ENCODE peak calls at places on chromosomes 1 and 21, in five cellular contexts. Q is lower lobe of right lung, J is AG04449, X is H7, V is GM23248. P is an unnamed sample.

GRCh38 chr1:202162049-202162417 is 1.6 kb upstream of the PTPN7 start:
- DNase-seq in J (no peak), V (no peak), Q (no peak), X (no peak), P (no peak)

GRCh38 chr1:212669102-212669501 is 30.5 kb downstream of the BATF3 start:
- DNase-seq in V (peak), Q (no peak), J (no peak), X (peak), P (no peak)

GRCh38 chr1:206612129-206612876 is at the start of gene EIF2D:
- DNase-seq in Q (peak), X (peak), J (no peak), V (peak), P (peak)

GRCh38 chr1:22592051-22592450 is 28.8 kb downstream of the EPHA8 start:
- DNase-seq in V (no peak), Q (no peak), J (no peak), X (no peak), P (no peak)

GRCh38 chr1:207355513-207356295 is 34.2 kb downstream of the CD55 start:
- DNase-seq in X (no peak), Q (no peak), J (no peak), V (no peak), P (no peak)

GRCh38 chr1:156547434-156547833 is 24.9 kb downstream of the IQGAP3 start:
- DNase-seq in X (no peak), J (no peak), Q (no peak), V (no peak), P (no peak)

GRCh38 chr1:161486806-161487482 is 18.3 kb upstream of the FCGR2A start:
- DNase-seq in Q (no peak), X (peak), V (peak), J (no peak), P (no peak)

GRCh38 chr1:224123136-224123535 is 9.2 kb downstream of the FBXO28 start:
- DNase-seq in X (no peak), Q (no peak), J (no peak), V (no peak), P (no peak)

GRCh38 chr1:54220004-54220811 is 20.2 kb downstream of the MRPL37 start:
- DNase-seq in X (no peak), V (peak), Q (peak), J (no peak), P (no peak)

GRCh38 chr1:227942021-227942715 is 5.6 kb downstream of the WNT9A start:
- DNase-seq in V (no peak), J (no peak), Q (no peak), X (peak), P (no peak)

GRCh38 chr1:29156543-29157268 is 25.0 kb downstream of the SRSF4 start:
- DNase-seq in Q (no peak), J (no peak), X (no peak), V (no peak), P (no peak)

GRCh38 chr1:150995896-150996295 is 10.8 kb downstream of the MINDY1 start:
- DNase-seq in Q (no peak), J (no peak), V (peak), X (peak), P (no peak)

GRCh38 chr1:59013276-59013927 is 229.6 kb upstream of the JUN start:
- DNase-seq in V (peak), J (no peak), X (peak), Q (no peak), P (no peak)
- H3K4me3 ChIP-seq in V (peak), J (no peak), X (no peak), Q (peak), P (peak)

GRCh38 chr1:209577346-209577745 is 6.2 kb upstream of the CAMK1G start:
- DNase-seq in Q (no peak), J (no peak), V (peak), X (no peak), P (no peak)

GRCh38 chr1:209576798-209577197 is 6.7 kb upstream of the CAMK1G start:
- DNase-seq in X (peak), Q (peak), J (no peak), V (peak), P (no peak)

GRCh38 chr1:209583408-209583807 is at the start of gene CAMK1G:
- DNase-seq in V (peak), J (peak), Q (no peak), X (peak), P (no peak)

GRCh38 chr1:209584186-209584776 is 767 bp downstream of the CAMK1G start:
- DNase-seq in V (no peak), X (peak), J (no peak), Q (no peak), P (no peak)

GRCh38 chr1:209580577-209580976 is 2.9 kb upstream of the CAMK1G start:
- DNase-seq in J (no peak), X (no peak), Q (no peak), V (peak), P (no peak)
- H3K4me3 ChIP-seq in J (no peak), X (no peak), Q (no peak), V (no peak), P (no peak)

GRCh38 chr1:47608296-47608875 is 170.5 kb downstream of the FOXD2 start:
- DNase-seq in V (no peak), J (no peak), X (no peak), Q (no peak), P (peak)
- H3K4me3 ChIP-seq in V (no peak), J (no peak), X (no peak), Q (no peak), P (no peak)

GRCh38 chr1:45032833-45033232 is 20.8 kb downstream of the UROD start:
- DNase-seq in Q (no peak), X (no peak), V (no peak), J (no peak), P (peak)
- H3K4me3 ChIP-seq in Q (no peak), X (no peak), V (no peak), J (no peak), P (no peak)

DNA sequence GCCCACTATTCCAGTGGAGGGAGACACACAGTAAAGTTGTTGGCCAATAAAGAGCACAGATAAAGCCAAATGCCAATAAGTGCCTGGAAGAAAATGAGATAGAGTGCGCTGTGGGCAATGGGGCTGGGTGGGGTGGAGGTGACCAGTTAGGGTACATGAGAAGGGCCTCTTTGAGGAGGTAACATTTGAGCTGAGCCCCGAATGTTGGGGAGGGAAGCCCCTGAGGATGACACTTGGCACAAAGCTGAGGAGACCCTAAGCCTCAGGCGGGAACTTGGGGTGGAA is 979 bp downstream of the S100A9 start:
- DNase-seq in J (no peak), Q (no peak), X (no peak), V (no peak), P (peak)
- H3K4me3 ChIP-seq in J (no peak), Q (peak), X (no peak), V (no peak), P (peak)

GRCh38 chr1:231161711-231162299 is at the start of gene TRIM67:
- DNase-seq in V (no peak), Q (no peak), X (peak), J (no peak), P (peak)
- H3K4me3 ChIP-seq in V (peak), Q (peak), X (peak), J (peak), P (peak)

DNA sequence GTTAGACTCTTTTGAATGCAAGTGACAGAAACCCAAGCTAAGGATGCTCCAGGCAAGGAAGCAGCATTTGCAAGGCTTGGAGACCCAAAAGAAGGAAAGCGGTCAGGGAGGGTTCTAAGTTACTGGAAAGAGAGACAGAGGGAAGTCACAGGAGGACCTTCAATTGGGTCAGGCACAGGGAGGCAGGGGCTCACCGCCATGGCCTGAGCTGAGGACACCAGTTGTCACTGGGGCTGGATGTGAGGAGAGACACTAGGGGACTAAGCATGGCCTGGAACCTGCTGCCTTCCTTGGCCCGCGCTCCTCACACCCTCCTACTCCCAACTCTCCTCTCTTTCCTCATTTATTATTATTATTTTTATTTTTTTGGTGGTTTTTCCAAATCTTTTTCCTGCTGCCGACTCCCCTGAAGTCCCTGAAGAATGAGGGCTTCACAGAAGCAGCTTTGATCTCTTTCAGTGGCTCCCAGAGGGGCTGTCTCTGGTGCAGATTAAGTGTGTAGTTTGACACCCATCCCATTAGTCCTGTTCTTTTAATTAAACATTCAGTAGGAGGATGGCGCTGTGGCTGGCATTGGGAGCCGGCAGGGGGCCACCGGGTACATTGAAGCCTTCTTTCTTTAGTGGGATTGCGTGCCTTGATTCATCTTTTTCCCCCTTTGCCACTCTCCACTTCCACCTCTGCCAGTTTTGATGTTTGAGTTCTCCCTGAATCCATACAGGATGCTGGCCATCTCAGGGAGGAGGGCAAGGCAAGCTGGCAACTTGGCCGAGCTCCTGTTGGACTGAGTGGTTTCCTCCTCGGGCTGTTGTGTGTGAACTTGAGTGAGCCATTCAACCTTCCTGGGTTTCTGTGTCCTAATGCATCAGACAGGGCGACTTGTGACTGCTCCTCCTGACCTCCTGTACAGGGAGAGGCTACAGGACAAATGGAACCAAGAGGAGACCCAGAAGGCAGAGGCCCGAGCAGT is 59.3 kb downstream of the MDM4 start:
- DNase-seq in X (no peak), V (no peak), J (no peak), Q (no peak), P (no peak)
- H3K4me3 ChIP-seq in X (no peak), V (no peak), J (no peak), Q (no peak), P (no peak)

GRCh38 chr21:15627823-15628222 is 102.0 kb upstream of the USP25 start:
- DNase-seq in Q (no peak), V (no peak), J (no peak), X (no peak), P (no peak)
- H3K4me3 ChIP-seq in Q (no peak), V (no peak), J (no peak), X (no peak), P (no peak)

GRCh38 chr1:152109998-152110294 is 5.3 kb downstream of the TCHH start:
- DNase-seq in Q (no peak), V (no peak), X (no peak), J (no peak), P (no peak)

GRCh38 chr1:152110365-152110859 is 4.8 kb downstream of the TCHH start:
- DNase-seq in V (peak), J (no peak), Q (peak), X (peak), P (no peak)

GRCh38 chr1:152107984-152108898 is 7.0 kb downstream of the TCHH start:
- DNase-seq in Q (no peak), X (peak), V (peak), J (no peak), P (no peak)

GRCh38 chr1:152108899-152109222 is 6.4 kb downstream of the TCHH start:
- DNase-seq in Q (no peak), J (no peak), X (no peak), V (peak), P (no peak)

DNA sequence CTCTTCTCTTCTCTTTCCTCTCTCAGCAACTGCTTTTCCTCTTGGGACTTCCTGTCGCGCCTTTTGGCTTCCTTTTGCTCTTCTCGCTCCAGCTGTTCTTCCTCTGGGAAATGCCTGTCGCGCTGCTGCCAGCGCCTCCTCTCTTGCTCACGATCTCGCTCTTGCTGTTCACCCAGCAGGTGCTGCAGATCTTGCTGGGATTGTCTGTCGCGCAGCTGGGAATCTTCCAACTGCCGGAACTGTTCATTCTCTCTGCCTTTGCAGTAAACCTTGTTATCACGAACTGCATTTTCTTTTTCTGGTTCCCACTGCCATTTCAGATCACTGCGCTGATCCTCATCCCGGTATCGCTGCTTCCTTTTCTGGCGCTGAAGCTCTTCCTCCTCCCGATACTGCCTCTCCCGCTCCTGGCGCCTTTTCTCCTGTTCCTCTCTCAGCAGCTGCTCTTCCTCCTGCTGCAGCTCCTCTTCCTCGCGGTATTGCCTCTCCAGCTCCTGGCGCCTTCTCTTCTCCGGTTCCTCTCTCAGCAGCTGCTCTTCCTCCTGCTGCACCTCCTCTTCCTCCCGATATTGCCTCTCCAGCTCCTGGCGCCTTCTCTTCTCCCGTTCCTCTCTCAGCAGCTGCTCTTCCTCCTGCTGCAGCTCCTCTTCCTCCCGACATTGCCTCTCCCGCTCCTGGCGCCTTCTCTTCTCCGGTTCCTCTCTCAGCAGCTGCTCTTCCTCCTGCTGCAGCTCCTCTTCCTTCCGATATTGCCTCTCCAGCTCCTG is 5.8 kb downstream of the TCHH start:
- DNase-seq in V (peak), Q (no peak), X (peak), J (no peak), P (no peak)
- H3K4me3 ChIP-seq in V (peak), Q (peak), X (no peak), J (peak), P (peak)

P was measured in esophagus muscularis mucosa.